ENCODE peak calls at places on chromosomes 4 and X, in eight cellular contexts. V is spleen, F is GM12892, T is suprapubic skin, R is prostate gland, A is SK-N-SH, J is vagina, P is GM23338. H is an unnamed sample.

GRCh38 chrX:10011991-10012390 is 44.8 kb downstream of the CLDN34 start:
- DNase-seq in A (no peak), P (peak), T (no peak), R (no peak), F (no peak), J (no peak), V (no peak), H (no peak)

GRCh38 chr4:168273838-168274237 is 44.7 kb downstream of the DDX60 start:
- DNase-seq in A (no peak), R (no peak), V (no peak), F (no peak), P (no peak), J (no peak), T (no peak), H (no peak)

GRCh38 chrX:93868289-93868985 is 194.4 kb downstream of the FAM133A start:
- DNase-seq in R (no peak), T (no peak), A (no peak), J (no peak), P (no peak), V (no peak), F (no peak), H (no peak)

GRCh38 chrX:23008431-23009099 is 8.8 kb downstream of the DDX53 start:
- DNase-seq in A (peak), V (no peak), P (peak), F (no peak), J (no peak), R (no peak), T (no peak), H (no peak)

GRCh38 chr4:143202824-143203223 is 18.1 kb downstream of the USP38 start:
- DNase-seq in R (no peak), P (no peak), V (no peak), J (no peak), T (no peak), A (no peak), F (no peak), H (no peak)

GRCh38 chrX:28610746-28611145 is 23.5 kb downstream of the IL1RAPL1 start:
- DNase-seq in A (no peak), T (no peak), P (no peak), F (no peak), R (no peak), V (no peak), J (no peak), H (no peak)

GRCh38 chr4:105058177-105058812 is 88.4 kb upstream of the TET2 start:
- DNase-seq in F (no peak), A (no peak), R (no peak), P (no peak), V (no peak), J (no peak), T (no peak), H (no peak)

GRCh38 chr4:95636061-95636460 is 87.3 kb upstream of the UNC5C start:
- DNase-seq in F (no peak), T (no peak), V (no peak), A (peak), P (no peak), J (no peak), R (no peak), H (no peak)

GRCh38 chr4:185256444-185256843 is 47.0 kb downstream of the SNX25 start:
- DNase-seq in J (no peak), F (no peak), A (no peak), P (no peak), V (no peak), R (no peak), T (no peak), H (no peak)

GRCh38 chrX:74535211-74535621 is 79.2 kb downstream of the RLIM start:
- DNase-seq in V (no peak), T (no peak), A (peak), P (peak), F (no peak), J (no peak), R (peak), H (no peak)

GRCh38 chrX:132118361-132118760 is 9.5 kb downstream of the FRMD7 start:
- DNase-seq in R (no peak), V (no peak), T (no peak), F (no peak), A (no peak), J (no peak), P (peak), H (no peak)

GRCh38 chr4:22299678-22300077 is 216.2 kb downstream of the ADGRA3 start:
- DNase-seq in F (no peak), A (no peak), P (no peak), V (no peak), T (no peak), R (no peak), J (no peak), H (no peak)

GRCh38 chr4:146577111-146577510 is 55.4 kb upstream of the SLC10A7 start:
- DNase-seq in P (no peak), R (no peak), J (no peak), A (no peak), F (no peak), T (no peak), V (no peak), H (no peak)

GRCh38 chr4:2378408-2378807 is 40.0 kb downstream of the ZFYVE28 start:
- DNase-seq in A (no peak), T (no peak), R (no peak), F (no peak), J (no peak), V (no peak), P (no peak), H (no peak)

GRCh38 chr4:3253808-3254207 is 4.8 kb downstream of the MSANTD1 start:
- DNase-seq in T (peak), A (no peak), P (no peak), R (no peak), F (no peak), V (peak), J (no peak), H (no peak)

GRCh38 chr4:1720163-1720983 is 750 bp downstream of the TMEM129 start:
- DNase-seq in F (no peak), A (peak), V (peak), R (peak), J (no peak), P (peak), T (no peak), H (peak)

GRCh38 chr4:124152130-124152529 is 560.4 kb downstream of the ANKRD50 start:
- DNase-seq in A (no peak), J (no peak), T (no peak), F (no peak), R (no peak), P (no peak), V (no peak), H (no peak)

GRCh38 chr4:4755306-4755705 is 104.2 kb upstream of the MSX1 start:
- DNase-seq in F (no peak), V (no peak), P (no peak), T (no peak), R (no peak), A (no peak), J (no peak), H (no peak)

GRCh38 chr4:80507507-80507906 is 172.0 kb downstream of the CFAP299 start:
- DNase-seq in P (no peak), T (no peak), J (no peak), R (no peak), V (no peak), F (no peak), A (no peak), H (no peak)

GRCh38 chrX:45851434-45851991 is 650.8 kb upstream of the DIPK2B start:
- DNase-seq in J (no peak), P (peak), F (no peak), V (peak), R (peak), A (peak), T (no peak), H (peak)

GRCh38 chr4:121380448-121381147 is at the start of gene QRFPR:
- DNase-seq in V (peak), T (no peak), P (peak), A (peak), J (no peak), F (peak), R (no peak), H (no peak)

GRCh38 chrX:133570549-133570948 is 155.3 kb upstream of the GPC4 start:
- DNase-seq in R (no peak), F (no peak), P (no peak), A (no peak), V (no peak), J (no peak), T (no peak), H (no peak)

GRCh38 chr4:122522944-122523343 is 66.4 kb upstream of the IL2 start:
- DNase-seq in T (no peak), V (no peak), A (no peak), P (no peak), R (no peak), J (no peak), F (no peak), H (no peak)

GRCh38 chr4:134139188-134139587 is 62.4 kb downstream of the PABPC4L start:
- DNase-seq in P (no peak), J (no peak), T (no peak), V (no peak), F (no peak), R (no peak), A (no peak), H (no peak)

GRCh38 chr4:138114434-138114833 is 127.7 kb downstream of the SLC7A11 start:
- DNase-seq in J (no peak), A (no peak), P (no peak), F (no peak), T (no peak), V (no peak), R (no peak), H (no peak)

GRCh38 chrX:16882188-16882587 is 12.0 kb upstream of the RBBP7 start:
- DNase-seq in R (peak), V (peak), F (no peak), P (no peak), A (peak), J (no peak), T (no peak), H (peak)

GRCh38 chrX:136047001-136047642 is 61.9 kb downstream of the SLC9A6 start:
- DNase-seq in A (no peak), R (peak), J (no peak), T (no peak), V (no peak), F (no peak), P (no peak), H (no peak)

GRCh38 chr4:48129307-48130014 is 4.6 kb downstream of the TXK start:
- DNase-seq in R (no peak), T (no peak), P (peak), F (no peak), J (no peak), V (peak), A (no peak), H (no peak)

GRCh38 chr4:77852892-77853495 is 9.6 kb upstream of the MRPL1 start:
- DNase-seq in A (no peak), R (no peak), T (no peak), P (no peak), J (no peak), F (no peak), V (no peak), H (no peak)

GRCh38 chr4:110033994-110034393 is 121.3 kb downstream of the EGF start:
- DNase-seq in A (no peak), J (no peak), T (no peak), P (no peak), R (no peak), V (no peak), F (peak), H (no peak)

GRCh38 chrX:10077425-10078188 is 79.2 kb upstream of the CLCN4 start:
- DNase-seq in A (no peak), T (no peak), P (no peak), R (no peak), F (no peak), V (no peak), J (no peak), H (no peak)

GRCh38 chrX:63428348-63428747 is 77.2 kb upstream of the SPIN4 start:
- DNase-seq in F (no peak), J (no peak), A (no peak), T (no peak), P (no peak), V (no peak), R (no peak), H (no peak)

GRCh38 chrX:41468647-41469323 is 21.6 kb downstream of the NYX start:
- DNase-seq in J (no peak), F (no peak), R (peak), V (peak), T (no peak), P (no peak), A (no peak), H (peak)

GRCh38 chr4:163681208-163681821 is 186.8 kb downstream of the TMA16 start:
- DNase-seq in J (no peak), F (peak), A (peak), P (peak), T (no peak), V (no peak), R (no peak), H (no peak)

GRCh38 chr4:91064157-91064853 is 937.1 kb downstream of the CCSER1 start:
- DNase-seq in T (no peak), R (no peak), P (peak), A (peak), F (no peak), J (no peak), V (no peak), H (no peak)

GRCh38 chr4:52560844-52561280 is 98.2 kb downstream of the USP46 start:
- DNase-seq in P (no peak), V (no peak), R (no peak), T (no peak), F (no peak), J (no peak), A (no peak), H (no peak)

GRCh38 chr4:123876640-123877039 is 480.0 kb downstream of the SPRY1 start:
- DNase-seq in F (no peak), J (no peak), P (no peak), T (no peak), V (no peak), R (no peak), A (no peak), H (no peak)

DNA sequence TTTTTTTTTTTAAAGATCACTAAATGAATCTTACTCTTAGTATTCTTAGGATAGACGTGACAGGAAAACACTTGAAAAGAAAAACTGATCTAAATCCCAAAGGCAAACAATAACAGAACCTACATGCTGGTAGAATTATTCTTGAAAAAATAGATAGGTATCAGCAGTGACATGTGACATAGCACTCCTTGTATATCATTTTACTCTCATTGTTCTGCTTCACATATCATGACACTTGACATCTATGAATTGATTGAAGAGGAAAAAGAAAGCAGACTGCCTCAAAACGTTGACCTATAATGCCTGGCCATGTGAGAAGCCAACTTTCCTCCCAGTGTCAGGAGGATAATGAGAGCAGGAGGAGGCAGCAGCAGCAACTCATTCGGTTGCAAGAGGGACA is 555.2 kb downstream of the GABRG1 start:
- DNase-seq in J (no peak), A (no peak), P (no peak), T (no peak), F (no peak), R (no peak), V (no peak), H (no peak)
- TF ChIP-seq POLR2AphosphoS5 in J (no peak), A (no peak), P (no peak), T (no peak), F (no peak), R (no peak), V (no peak), H (no peak)

GRCh38 chrX:119622356-119623232 is 16.4 kb upstream of the NKRF start:
- DNase-seq in F (no peak), P (no peak), T (no peak), R (peak), A (no peak), J (no peak), V (no peak), H (peak)
- TF ChIP-seq POLR2AphosphoS5 in F (no peak), P (no peak), T (no peak), R (peak), A (no peak), J (no peak), V (no peak), H (no peak)

GRCh38 chr4:7398788-7399432 is 35.8 kb downstream of the PSAPL1 start:
- DNase-seq in A (no peak), T (no peak), V (no peak), J (peak), P (no peak), R (no peak), F (no peak), H (peak)
- TF ChIP-seq POLR2AphosphoS5 in A (no peak), T (no peak), V (no peak), J (no peak), P (no peak), R (no peak), F (no peak), H (no peak)

GRCh38 chrX:153597351-153597750 is 1.6 kb downstream of the CCNQ start:
- DNase-seq in P (no peak), J (no peak), V (peak), A (no peak), T (no peak), R (no peak), F (no peak), H (no peak)

GRCh38 chrX:153600032-153600373 is 1.1 kb upstream of the CCNQ start:
- DNase-seq in A (no peak), R (no peak), V (peak), P (peak), T (no peak), F (no peak), J (no peak), H (no peak)

GRCh38 chrX:153600921-153601320 is 2.0 kb upstream of the CCNQ start:
- DNase-seq in J (no peak), T (no peak), P (no peak), A (no peak), R (no peak), F (no peak), V (peak), H (no peak)

GRCh38 chrX:153598541-153599191 is at the start of gene CCNQ:
- DNase-seq in P (peak), F (no peak), R (no peak), J (no peak), T (no peak), V (peak), A (peak), H (peak)

GRCh38 chrX:153599192-153600031 is 473 bp upstream of the CCNQ start:
- DNase-seq in T (peak), R (peak), J (no peak), P (peak), V (peak), F (peak), A (peak), H (peak)
- TF ChIP-seq POLR2AphosphoS5 in T (no peak), R (peak), J (peak), P (no peak), V (peak), F (no peak), A (no peak), H (no peak)

GRCh38 chr4:53907772-53908171 is 156.6 kb downstream of the CHIC2 start:
- DNase-seq in J (no peak), T (no peak), P (no peak), R (no peak), V (no peak), F (no peak), A (no peak), H (no peak)
- TF ChIP-seq POLR2AphosphoS5 in J (no peak), T (no peak), P (no peak), R (no peak), V (no peak), F (no peak), A (no peak), H (no peak)

DNA sequence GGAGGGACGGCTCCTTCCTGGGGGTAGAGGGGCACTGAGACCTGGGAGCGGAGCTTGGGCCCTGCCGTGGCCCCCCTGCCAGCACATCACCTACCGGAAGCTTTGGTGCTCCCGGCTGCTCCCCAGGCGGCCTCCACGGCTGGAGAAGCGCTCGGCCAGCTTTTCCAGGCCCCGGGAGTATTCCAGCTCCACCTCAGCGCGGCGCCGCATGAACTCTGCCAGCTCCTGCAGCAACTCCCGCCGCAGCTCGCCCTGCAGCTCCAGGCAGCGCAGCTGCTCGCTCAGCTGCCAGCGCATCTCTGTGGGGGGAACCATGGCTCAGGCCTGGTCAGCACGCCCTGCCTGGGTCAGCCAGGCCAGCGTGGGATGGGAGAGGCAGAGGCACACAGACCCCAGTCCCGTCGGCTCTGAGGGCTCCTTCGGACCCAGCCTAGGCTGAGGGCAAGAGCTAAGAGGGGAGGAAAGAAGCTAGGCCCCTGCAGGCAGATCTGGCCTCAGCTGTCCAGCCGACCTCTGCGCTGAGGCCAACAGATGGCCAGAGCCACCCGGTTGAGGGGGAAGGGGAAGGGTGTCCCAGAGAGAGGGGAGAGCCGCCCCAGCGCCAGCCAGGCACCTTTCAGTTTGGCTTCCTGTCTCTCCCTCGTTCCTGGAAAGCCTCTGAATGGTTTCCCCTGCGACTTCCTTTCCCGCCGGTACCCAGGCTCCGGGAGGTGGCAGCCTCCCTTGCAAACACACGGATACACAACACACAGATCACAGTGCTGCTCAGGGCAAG is 4.4 kb downstream of the ARHGAP4 start:
- DNase-seq in P (no peak), R (no peak), A (peak), V (peak), F (no peak), T (no peak), J (no peak), H (no peak)
- TF ChIP-seq POLR2AphosphoS5 in P (no peak), R (no peak), A (no peak), V (peak), F (no peak), T (no peak), J (peak), H (no peak)

DNA sequence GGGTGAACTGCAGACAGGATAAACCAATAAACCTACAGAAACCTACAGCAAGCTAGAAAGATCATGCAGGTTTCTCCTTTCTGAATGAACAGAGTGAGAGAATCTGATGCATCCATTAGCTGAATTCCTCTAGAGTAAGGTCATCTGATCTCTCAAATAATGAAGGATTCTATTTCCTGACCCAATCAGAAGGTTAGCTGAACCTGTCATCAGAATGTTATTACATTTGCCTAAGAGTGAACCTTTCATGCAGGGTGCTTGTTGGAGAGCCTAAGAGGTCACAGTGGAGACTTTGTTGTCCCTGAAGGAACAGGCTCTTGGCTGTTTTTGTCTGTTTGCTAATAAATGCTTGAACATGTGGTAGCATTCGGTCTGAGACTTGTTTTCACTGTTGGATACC is 24.0 kb downstream of the MEPE start:
- DNase-seq in P (peak), T (no peak), A (no peak), R (no peak), V (no peak), J (no peak), F (no peak), H (no peak)
- TF ChIP-seq POLR2AphosphoS5 in P (no peak), T (no peak), A (no peak), R (no peak), V (no peak), J (no peak), F (no peak), H (no peak)

DNA sequence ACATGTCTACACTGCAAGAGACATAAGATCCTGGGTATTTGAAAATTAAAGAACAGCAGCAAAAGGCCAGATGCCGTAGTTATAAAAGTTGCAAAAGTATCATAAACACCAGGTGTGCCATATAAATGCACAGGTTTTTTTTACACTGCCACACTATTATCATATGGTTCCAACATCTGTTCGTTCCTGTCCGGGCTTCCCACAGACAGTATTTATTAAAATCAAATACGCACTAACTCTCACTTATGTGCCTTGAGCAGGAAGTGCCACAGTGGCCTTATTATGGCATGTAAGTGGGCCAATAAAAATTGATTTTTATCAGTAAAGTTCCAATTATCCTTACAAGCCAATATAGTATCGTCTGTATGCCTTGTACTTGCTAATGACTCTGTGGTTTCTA is 873.2 kb downstream of the RPA4 start:
- DNase-seq in T (no peak), R (no peak), A (no peak), V (no peak), P (no peak), F (no peak), J (no peak), H (no peak)
- TF ChIP-seq POLR2AphosphoS5 in T (no peak), R (no peak), A (no peak), V (no peak), P (no peak), F (no peak), J (no peak), H (no peak)